ENCODE peak calls at places on chromosome 12, in ten cellular contexts. Q is endothelial cell; N is fibroblast of lung; A is CD8-positive, alpha-beta T cell; G is NCI-H2081; R is fibroblast of pulmonary artery; Z is DMS153; M is coronary artery; F is CD4-positive, alpha-beta memory T cell; V is ELF-1. S is an unnamed sample.

GRCh38 chr12:1837541-1838206 is 17.3 kb downstream of the LRTM2 start:
- DNase-seq in Q (no peak), N (peak; percentile 36), A (no peak), G (no peak), R (peak; percentile 13), Z (no peak), M (no peak), F (no peak), V (peak; percentile 30), S (no peak)

GRCh38 chr12:84862190-84862589 is 50.4 kb downstream of the SLC6A15 start:
- DNase-seq in Q (no peak), N (no peak), A (no peak), G (no peak), R (no peak), Z (no peak), M (no peak), F (no peak), V (no peak), S (no peak)

GRCh38 chr12:53308276-53308675 is 8.8 kb downstream of the MYG1 start:
- DNase-seq in Q (no peak), N (no peak), A (no peak), G (no peak), R (no peak), Z (no peak), M (no peak), F (no peak), V (no peak), S (no peak)

GRCh38 chr12:31238764-31239387 is 87.1 kb downstream of the SINHCAF start:
- DNase-seq in Q (peak; percentile 75), N (peak; percentile 62), A (peak; percentile 8), G (peak; percentile 66), R (peak; percentile 69), Z (no peak), M (no peak), F (peak; percentile 46), V (peak; percentile 65), S (peak; percentile 57)

GRCh38 chr12:97556201-97556824 is 93.7 kb downstream of the RMST start:
- DNase-seq in Q (peak; percentile 46), N (peak; percentile 48), A (no peak), G (no peak), R (peak; percentile 23), Z (no peak), M (no peak), F (no peak), V (peak; percentile 28), S (no peak)

GRCh38 chr12:131114942-131115584 is 161.4 kb downstream of the ADGRD1 start:
- DNase-seq in Q (no peak), N (no peak), A (no peak), G (no peak), R (no peak), Z (no peak), M (no peak), F (no peak), V (no peak), S (no peak)

GRCh38 chr12:93571360-93571853 is 1.1 kb upstream of the SOCS2 start:
- DNase-seq in Q (peak; percentile 88), N (peak; percentile 76), A (peak; percentile 18), G (peak; percentile 37), R (peak; percentile 32), Z (peak; percentile 12), M (peak; percentile 85), F (peak; percentile 59), V (peak; percentile 84), S (peak; percentile 90)

GRCh38 chr12:27009926-27010325 is 4.3 kb downstream of the TM7SF3 start:
- DNase-seq in Q (no peak), N (no peak), A (no peak), G (no peak), R (no peak), Z (no peak), M (no peak), F (no peak), V (no peak), S (no peak)

GRCh38 chr12:44286336-44286735 is 450.5 kb downstream of the TMEM117 start:
- DNase-seq in Q (no peak), N (peak; percentile 11), A (no peak), G (no peak), R (peak; percentile 12), Z (no peak), M (no peak), F (no peak), V (no peak), S (no peak)

GRCh38 chr12:47590771-47591368 is 115.0 kb downstream of the RPAP3 start:
- DNase-seq in Q (no peak), N (no peak), A (no peak), G (no peak), R (no peak), Z (no peak), M (no peak), F (no peak), V (no peak), S (no peak)

GRCh38 chr12:113424915-113425823 is 3.0 kb downstream of the SDSL start:
- DNase-seq in Q (peak; percentile 78), N (peak; percentile 63), A (no peak), G (peak; percentile 6), R (peak; percentile 71), Z (no peak), M (no peak), F (peak; percentile 43), V (peak; percentile 96), S (peak; percentile 89)

GRCh38 chr12:48954781-48955501 is 2.3 kb downstream of the ARF3 start:
- DNase-seq in Q (no peak), N (no peak), A (no peak), G (no peak), R (no peak), Z (no peak), M (no peak), F (no peak), V (no peak), S (no peak)